ENCODE peak calls at places on chromosome 15, in nine cellular contexts. One of them, this sample, is unnamed.

GRCh38 chr15:85795669-85796305 is 1.1 kb upstream of the KLHL25 start:
- DNase-seq in fibroblast of gingiva: no peak
- DNase-seq in mucosa of descending colon: peak; percentile 59
- DNase-seq in LoVo: no peak
- DNase-seq in NCI-H187: no peak
- DNase-seq in cerebellar cortex: no peak
- DNase-seq in PC-3: no peak
- DNase-seq in activated effector memory CD4-positive, alpha-beta T cell treated with anti-CD3 and anti-CD28 coated beads, Interleukin-2, amount 50 U/mL, for 16 hours: peak; percentile 53
- DNase-seq in GM13977: no peak
- DNase-seq in this sample: no peak

GRCh38 chr15:70195171-70195807 is 97.6 kb upstream of the TLE3 start:
- DNase-seq in fibroblast of gingiva: no peak
- DNase-seq in mucosa of descending colon: no peak
- DNase-seq in LoVo: no peak
- DNase-seq in NCI-H187: no peak
- DNase-seq in cerebellar cortex: peak; percentile 56
- DNase-seq in PC-3: no peak
- DNase-seq in activated effector memory CD4-positive, alpha-beta T cell treated with anti-CD3 and anti-CD28 coated beads, Interleukin-2, amount 50 U/mL, for 16 hours: no peak
- DNase-seq in GM13977: no peak
- DNase-seq in this sample: no peak

GRCh38 chr15:85625431-85625830 is 169.3 kb downstream of the KLHL25 start:
- DNase-seq in fibroblast of gingiva: no peak
- DNase-seq in mucosa of descending colon: no peak
- DNase-seq in LoVo: no peak
- DNase-seq in NCI-H187: no peak
- DNase-seq in cerebellar cortex: no peak
- DNase-seq in PC-3: no peak
- DNase-seq in activated effector memory CD4-positive, alpha-beta T cell treated with anti-CD3 and anti-CD28 coated beads, Interleukin-2, amount 50 U/mL, for 16 hours: peak; percentile 68
- DNase-seq in GM13977: no peak
- DNase-seq in this sample: no peak

GRCh38 chr15:101384276-101384675 is 89.2 kb upstream of the SNRPA1 start:
- DNase-seq in fibroblast of gingiva: no peak
- DNase-seq in mucosa of descending colon: no peak
- DNase-seq in LoVo: no peak
- DNase-seq in NCI-H187: no peak
- DNase-seq in cerebellar cortex: no peak
- DNase-seq in PC-3: no peak
- DNase-seq in activated effector memory CD4-positive, alpha-beta T cell treated with anti-CD3 and anti-CD28 coated beads, Interleukin-2, amount 50 U/mL, for 16 hours: peak; percentile 17
- DNase-seq in GM13977: no peak
- DNase-seq in this sample: no peak

GRCh38 chr15:42171795-42172194 is 15.4 kb upstream of the PLA2G4F start:
- DNase-seq in fibroblast of gingiva: no peak
- DNase-seq in mucosa of descending colon: no peak
- DNase-seq in LoVo: no peak
- DNase-seq in NCI-H187: no peak
- DNase-seq in cerebellar cortex: no peak
- DNase-seq in PC-3: no peak
- DNase-seq in activated effector memory CD4-positive, alpha-beta T cell treated with anti-CD3 and anti-CD28 coated beads, Interleukin-2, amount 50 U/mL, for 16 hours: no peak
- DNase-seq in GM13977: no peak
- DNase-seq in this sample: no peak

GRCh38 chr15:67900621-67901147 is 60.8 kb upstream of the RNU6-1 start:
- DNase-seq in fibroblast of gingiva: no peak
- DNase-seq in mucosa of descending colon: no peak
- DNase-seq in LoVo: no peak
- DNase-seq in NCI-H187: no peak
- DNase-seq in cerebellar cortex: no peak
- DNase-seq in PC-3: no peak
- DNase-seq in activated effector memory CD4-positive, alpha-beta T cell treated with anti-CD3 and anti-CD28 coated beads, Interleukin-2, amount 50 U/mL, for 16 hours: no peak
- DNase-seq in GM13977: no peak
- DNase-seq in this sample: no peak

GRCh38 chr15:38193496-38193895 is 59.1 kb upstream of the SPRED1 start:
- DNase-seq in fibroblast of gingiva: peak; percentile 37
- DNase-seq in mucosa of descending colon: no peak
- DNase-seq in LoVo: no peak
- DNase-seq in NCI-H187: no peak
- DNase-seq in cerebellar cortex: no peak
- DNase-seq in PC-3: peak; percentile 78
- DNase-seq in activated effector memory CD4-positive, alpha-beta T cell treated with anti-CD3 and anti-CD28 coated beads, Interleukin-2, amount 50 U/mL, for 16 hours: no peak
- DNase-seq in GM13977: no peak
- DNase-seq in this sample: no peak

GRCh38 chr15:26081758-26082068 is 218.6 kb upstream of the ATP10A start:
- DNase-seq in fibroblast of gingiva: no peak
- DNase-seq in mucosa of descending colon: no peak
- DNase-seq in LoVo: no peak
- DNase-seq in NCI-H187: no peak
- DNase-seq in cerebellar cortex: no peak
- DNase-seq in PC-3: no peak
- DNase-seq in activated effector memory CD4-positive, alpha-beta T cell treated with anti-CD3 and anti-CD28 coated beads, Interleukin-2, amount 50 U/mL, for 16 hours: peak; percentile 64
- DNase-seq in GM13977: no peak
- DNase-seq in this sample: no peak

GRCh38 chr15:34853001-34853758 is 57.8 kb upstream of the ACTC1 start:
- DNase-seq in fibroblast of gingiva: peak; percentile 92
- DNase-seq in mucosa of descending colon: no peak
- DNase-seq in LoVo: no peak
- DNase-seq in NCI-H187: no peak
- DNase-seq in cerebellar cortex: no peak
- DNase-seq in PC-3: peak; percentile 8
- DNase-seq in activated effector memory CD4-positive, alpha-beta T cell treated with anti-CD3 and anti-CD28 coated beads, Interleukin-2, amount 50 U/mL, for 16 hours: no peak
- DNase-seq in GM13977: no peak
- DNase-seq in this sample: no peak

GRCh38 chr15:69300129-69300588 is 1.4 kb downstream of the PAQR5 start:
- DNase-seq in fibroblast of gingiva: no peak
- DNase-seq in mucosa of descending colon: peak; percentile 57
- DNase-seq in LoVo: no peak
- DNase-seq in NCI-H187: no peak
- DNase-seq in cerebellar cortex: no peak
- DNase-seq in PC-3: no peak
- DNase-seq in activated effector memory CD4-positive, alpha-beta T cell treated with anti-CD3 and anti-CD28 coated beads, Interleukin-2, amount 50 U/mL, for 16 hours: no peak
- DNase-seq in GM13977: no peak
- DNase-seq in this sample: no peak

GRCh38 chr15:36742696-36743095 is 163.3 kb downstream of the CDIN1 start:
- DNase-seq in fibroblast of gingiva: no peak
- DNase-seq in mucosa of descending colon: no peak
- DNase-seq in LoVo: peak; percentile 35
- DNase-seq in NCI-H187: no peak
- DNase-seq in cerebellar cortex: no peak
- DNase-seq in PC-3: peak; percentile 84
- DNase-seq in activated effector memory CD4-positive, alpha-beta T cell treated with anti-CD3 and anti-CD28 coated beads, Interleukin-2, amount 50 U/mL, for 16 hours: no peak
- DNase-seq in GM13977: no peak
- DNase-seq in this sample: no peak

GRCh38 chr15:99165020-99165790 is 60.3 kb downstream of the SYNM start:
- DNase-seq in fibroblast of gingiva: no peak
- DNase-seq in mucosa of descending colon: no peak
- DNase-seq in LoVo: no peak
- DNase-seq in NCI-H187: no peak
- DNase-seq in cerebellar cortex: no peak
- DNase-seq in PC-3: no peak
- DNase-seq in activated effector memory CD4-positive, alpha-beta T cell treated with anti-CD3 and anti-CD28 coated beads, Interleukin-2, amount 50 U/mL, for 16 hours: no peak
- DNase-seq in GM13977: no peak
- DNase-seq in this sample: no peak

GRCh38 chr15:39135989-39136388 is 444.9 kb upstream of the THBS1 start:
- DNase-seq in fibroblast of gingiva: peak; percentile 90
- DNase-seq in mucosa of descending colon: no peak
- DNase-seq in LoVo: no peak
- DNase-seq in NCI-H187: no peak
- DNase-seq in cerebellar cortex: no peak
- DNase-seq in PC-3: peak; percentile 22
- DNase-seq in activated effector memory CD4-positive, alpha-beta T cell treated with anti-CD3 and anti-CD28 coated beads, Interleukin-2, amount 50 U/mL, for 16 hours: no peak
- DNase-seq in GM13977: no peak
- DNase-seq in this sample: no peak

GRCh38 chr15:55170361-55170760 is 26.4 kb downstream of the RSL24D1 start:
- DNase-seq in fibroblast of gingiva: no peak
- DNase-seq in mucosa of descending colon: no peak
- DNase-seq in LoVo: no peak
- DNase-seq in NCI-H187: no peak
- DNase-seq in cerebellar cortex: no peak
- DNase-seq in PC-3: no peak
- DNase-seq in activated effector memory CD4-positive, alpha-beta T cell treated with anti-CD3 and anti-CD28 coated beads, Interleukin-2, amount 50 U/mL, for 16 hours: no peak
- DNase-seq in GM13977: no peak
- DNase-seq in this sample: no peak

GRCh38 chr15:70099966-70100494 is 2.3 kb upstream of the TLE3 start:
- DNase-seq in fibroblast of gingiva: no peak
- DNase-seq in mucosa of descending colon: no peak
- DNase-seq in LoVo: no peak
- DNase-seq in NCI-H187: no peak
- DNase-seq in cerebellar cortex: peak; percentile 23
- DNase-seq in PC-3: peak; percentile 39
- DNase-seq in activated effector memory CD4-positive, alpha-beta T cell treated with anti-CD3 and anti-CD28 coated beads, Interleukin-2, amount 50 U/mL, for 16 hours: no peak
- DNase-seq in GM13977: peak; percentile 59
- DNase-seq in this sample: no peak

GRCh38 chr15:55552926-55553325 is 35.2 kb downstream of the PYGO1 start:
- DNase-seq in fibroblast of gingiva: no peak
- DNase-seq in mucosa of descending colon: no peak
- DNase-seq in LoVo: no peak
- DNase-seq in NCI-H187: no peak
- DNase-seq in cerebellar cortex: no peak
- DNase-seq in PC-3: no peak
- DNase-seq in activated effector memory CD4-positive, alpha-beta T cell treated with anti-CD3 and anti-CD28 coated beads, Interleukin-2, amount 50 U/mL, for 16 hours: no peak
- DNase-seq in GM13977: no peak
- DNase-seq in this sample: no peak

GRCh38 chr15:39857132-39857531 is 62.9 kb downstream of the GPR176 start:
- DNase-seq in fibroblast of gingiva: no peak
- DNase-seq in mucosa of descending colon: no peak
- DNase-seq in LoVo: no peak
- DNase-seq in NCI-H187: no peak
- DNase-seq in cerebellar cortex: no peak
- DNase-seq in PC-3: no peak
- DNase-seq in activated effector memory CD4-positive, alpha-beta T cell treated with anti-CD3 and anti-CD28 coated beads, Interleukin-2, amount 50 U/mL, for 16 hours: no peak
- DNase-seq in GM13977: no peak
- DNase-seq in this sample: no peak

GRCh38 chr15:56929933-56930332 is 11.5 kb downstream of the TCF12 start:
- DNase-seq in fibroblast of gingiva: no peak
- DNase-seq in mucosa of descending colon: no peak
- DNase-seq in LoVo: peak; percentile 40
- DNase-seq in NCI-H187: no peak
- DNase-seq in cerebellar cortex: no peak
- DNase-seq in PC-3: no peak
- DNase-seq in activated effector memory CD4-positive, alpha-beta T cell treated with anti-CD3 and anti-CD28 coated beads, Interleukin-2, amount 50 U/mL, for 16 hours: no peak
- DNase-seq in GM13977: no peak
- DNase-seq in this sample: no peak

GRCh38 chr15:91946075-91946474 is 92.6 kb downstream of the SLCO3A1 start:
- DNase-seq in fibroblast of gingiva: no peak
- DNase-seq in mucosa of descending colon: no peak
- DNase-seq in LoVo: no peak
- DNase-seq in NCI-H187: no peak
- DNase-seq in cerebellar cortex: peak; percentile 52
- DNase-seq in PC-3: no peak
- DNase-seq in activated effector memory CD4-positive, alpha-beta T cell treated with anti-CD3 and anti-CD28 coated beads, Interleukin-2, amount 50 U/mL, for 16 hours: no peak
- DNase-seq in GM13977: no peak
- DNase-seq in this sample: no peak

GRCh38 chr15:79378394-79379158 is 53.6 kb upstream of the MINAR1 start:
- DNase-seq in fibroblast of gingiva: no peak
- DNase-seq in mucosa of descending colon: no peak
- DNase-seq in LoVo: no peak
- DNase-seq in NCI-H187: no peak
- DNase-seq in cerebellar cortex: no peak
- DNase-seq in PC-3: no peak
- DNase-seq in activated effector memory CD4-positive, alpha-beta T cell treated with anti-CD3 and anti-CD28 coated beads, Interleukin-2, amount 50 U/mL, for 16 hours: no peak
- DNase-seq in GM13977: no peak
- DNase-seq in this sample: no peak

GRCh38 chr15:100703032-100703578 is 100.7 kb downstream of the ASB7 start:
- DNase-seq in fibroblast of gingiva: no peak
- DNase-seq in mucosa of descending colon: no peak
- DNase-seq in LoVo: no peak
- DNase-seq in NCI-H187: no peak
- DNase-seq in cerebellar cortex: no peak
- DNase-seq in PC-3: peak; percentile 70
- DNase-seq in activated effector memory CD4-positive, alpha-beta T cell treated with anti-CD3 and anti-CD28 coated beads, Interleukin-2, amount 50 U/mL, for 16 hours: no peak
- DNase-seq in GM13977: peak; percentile 76
- DNase-seq in this sample: no peak

GRCh38 chr15:48494646-48495045 is 150.9 kb downstream of the FBN1 start:
- DNase-seq in fibroblast of gingiva: peak; percentile 32
- DNase-seq in mucosa of descending colon: no peak
- DNase-seq in LoVo: no peak
- DNase-seq in NCI-H187: no peak
- DNase-seq in cerebellar cortex: no peak
- DNase-seq in PC-3: no peak
- DNase-seq in activated effector memory CD4-positive, alpha-beta T cell treated with anti-CD3 and anti-CD28 coated beads, Interleukin-2, amount 50 U/mL, for 16 hours: no peak
- DNase-seq in GM13977: no peak
- DNase-seq in this sample: no peak

GRCh38 chr15:99169769-99170311 is 65.0 kb downstream of the SYNM start:
- DNase-seq in fibroblast of gingiva: peak; percentile 41
- DNase-seq in mucosa of descending colon: no peak
- DNase-seq in LoVo: no peak
- DNase-seq in NCI-H187: no peak
- DNase-seq in cerebellar cortex: peak; percentile 3
- DNase-seq in PC-3: no peak
- DNase-seq in activated effector memory CD4-positive, alpha-beta T cell treated with anti-CD3 and anti-CD28 coated beads, Interleukin-2, amount 50 U/mL, for 16 hours: no peak
- DNase-seq in GM13977: no peak
- DNase-seq in this sample: no peak

GRCh38 chr15:90174140-90174891 is 26.8 kb upstream of the SEMA4B start:
- DNase-seq in fibroblast of gingiva: peak; percentile 89
- DNase-seq in mucosa of descending colon: no peak
- DNase-seq in LoVo: no peak
- DNase-seq in NCI-H187: no peak
- DNase-seq in cerebellar cortex: peak; percentile 72
- DNase-seq in PC-3: no peak
- DNase-seq in activated effector memory CD4-positive, alpha-beta T cell treated with anti-CD3 and anti-CD28 coated beads, Interleukin-2, amount 50 U/mL, for 16 hours: no peak
- DNase-seq in GM13977: no peak
- DNase-seq in this sample: peak; percentile 92

GRCh38 chr15:95247068-95247984 is 1016.0 kb downstream of the MCTP2 start:
- DNase-seq in fibroblast of gingiva: peak; percentile 93
- DNase-seq in mucosa of descending colon: no peak
- DNase-seq in LoVo: peak; percentile 75
- DNase-seq in NCI-H187: no peak
- DNase-seq in cerebellar cortex: no peak
- DNase-seq in PC-3: peak; percentile 97
- DNase-seq in activated effector memory CD4-positive, alpha-beta T cell treated with anti-CD3 and anti-CD28 coated beads, Interleukin-2, amount 50 U/mL, for 16 hours: no peak
- DNase-seq in GM13977: no peak
- DNase-seq in this sample: no peak

GRCh38 chr15:29538110-29538509 is 268.5 kb upstream of the NSMCE3 start:
- DNase-seq in fibroblast of gingiva: no peak
- DNase-seq in mucosa of descending colon: peak; percentile 78
- DNase-seq in LoVo: peak; percentile 52
- DNase-seq in NCI-H187: no peak
- DNase-seq in cerebellar cortex: peak; percentile 13
- DNase-seq in PC-3: no peak
- DNase-seq in activated effector memory CD4-positive, alpha-beta T cell treated with anti-CD3 and anti-CD28 coated beads, Interleukin-2, amount 50 U/mL, for 16 hours: no peak
- DNase-seq in GM13977: no peak
- DNase-seq in this sample: no peak

GRCh38 chr15:94411279-94411678 is 179.9 kb downstream of the MCTP2 start:
- DNase-seq in fibroblast of gingiva: no peak
- DNase-seq in mucosa of descending colon: no peak
- DNase-seq in LoVo: no peak
- DNase-seq in NCI-H187: no peak
- DNase-seq in cerebellar cortex: no peak
- DNase-seq in PC-3: no peak
- DNase-seq in activated effector memory CD4-positive, alpha-beta T cell treated with anti-CD3 and anti-CD28 coated beads, Interleukin-2, amount 50 U/mL, for 16 hours: no peak
- DNase-seq in GM13977: no peak
- DNase-seq in this sample: no peak

GRCh38 chr15:40330368-40330836 is 6.9 kb downstream of the INAFM2 start:
- DNase-seq in fibroblast of gingiva: peak; percentile 46
- DNase-seq in mucosa of descending colon: no peak
- DNase-seq in LoVo: no peak
- DNase-seq in NCI-H187: no peak
- DNase-seq in cerebellar cortex: peak; percentile 34
- DNase-seq in PC-3: peak; percentile 39
- DNase-seq in activated effector memory CD4-positive, alpha-beta T cell treated with anti-CD3 and anti-CD28 coated beads, Interleukin-2, amount 50 U/mL, for 16 hours: no peak
- DNase-seq in GM13977: no peak
- DNase-seq in this sample: no peak

GRCh38 chr15:63759752-63760151 is 74.0 kb downstream of the HERC1 start:
- DNase-seq in fibroblast of gingiva: no peak
- DNase-seq in mucosa of descending colon: no peak
- DNase-seq in LoVo: no peak
- DNase-seq in NCI-H187: no peak
- DNase-seq in cerebellar cortex: no peak
- DNase-seq in PC-3: no peak
- DNase-seq in activated effector memory CD4-positive, alpha-beta T cell treated with anti-CD3 and anti-CD28 coated beads, Interleukin-2, amount 50 U/mL, for 16 hours: no peak
- DNase-seq in GM13977: no peak
- DNase-seq in this sample: no peak

GRCh38 chr15:33031324-33031736 is 163.2 kb downstream of the FMN1 start:
- DNase-seq in fibroblast of gingiva: peak; percentile 47
- DNase-seq in mucosa of descending colon: no peak
- DNase-seq in LoVo: peak; percentile 16
- DNase-seq in NCI-H187: no peak
- DNase-seq in cerebellar cortex: no peak
- DNase-seq in PC-3: peak; percentile 50
- DNase-seq in activated effector memory CD4-positive, alpha-beta T cell treated with anti-CD3 and anti-CD28 coated beads, Interleukin-2, amount 50 U/mL, for 16 hours: no peak
- DNase-seq in GM13977: no peak
- DNase-seq in this sample: no peak

GRCh38 chr15:72722071-72722696 is 36.2 kb downstream of the BBS4 start:
- DNase-seq in fibroblast of gingiva: peak; percentile 69
- DNase-seq in mucosa of descending colon: peak; percentile 82
- DNase-seq in LoVo: peak; percentile 54
- DNase-seq in NCI-H187: no peak
- DNase-seq in cerebellar cortex: peak; percentile 79
- DNase-seq in PC-3: peak; percentile 72
- DNase-seq in activated effector memory CD4-positive, alpha-beta T cell treated with anti-CD3 and anti-CD28 coated beads, Interleukin-2, amount 50 U/mL, for 16 hours: peak; percentile 87
- DNase-seq in GM13977: peak; percentile 41
- DNase-seq in this sample: no peak